ENCODE peak calls at places on chromosomes 4 and X, in eight cellular contexts. U is CD8-positive, alpha-beta memory T cell; Z is MM.1S; X is activated gamma-delta T cell treated with Interleukin-2 at 50 U/mL for 16 hours; R is activated CD4-positive, alpha-beta T cell treated with anti-CD3 and anti-CD28 coated beads for 24 hours; O is Calu3; T is sigmoid colon; S is NT2/D1. M is an unnamed sample.

GRCh38 chr4:39342731-39343130 is 23.4 kb downstream of the RFC1 start:
- DNase-seq in O (no peak), U (no peak), S (no peak), R (no peak), X (no peak), T (no peak), Z (no peak), M (no peak)

GRCh38 chr4:1571986-1572385 is 112.1 kb downstream of the FAM53A start:
- DNase-seq in X (no peak), R (no peak), O (no peak), S (peak; percentile 63), T (peak; percentile 35), Z (no peak), U (no peak), M (peak; percentile 17)

GRCh38 chr4:82594466-82594865 is 32.7 kb upstream of the TMEM150C start:
- DNase-seq in S (no peak), X (no peak), R (no peak), Z (no peak), O (no peak), T (no peak), U (no peak), M (no peak)

GRCh38 chrX:150907474-150907873 is 9.0 kb upstream of the CD99L2 start:
- DNase-seq in U (no peak), Z (no peak), S (no peak), R (no peak), X (no peak), O (no peak), T (no peak), M (peak; percentile 63)

GRCh38 chrX:84248226-84248625 is 60.2 kb upstream of the RPS6KA6 start:
- DNase-seq in T (no peak), U (no peak), O (no peak), R (no peak), Z (no peak), X (no peak), S (no peak), M (no peak)

GRCh38 chrX:150196300-150196699 is 166.8 kb upstream of the MAMLD1 start:
- DNase-seq in U (no peak), Z (no peak), T (no peak), R (no peak), S (peak; percentile 56), X (no peak), O (no peak), M (no peak)

GRCh38 chr4:141047228-141047884 is 85.9 kb downstream of the RNF150 start:
- DNase-seq in R (no peak), O (no peak), T (no peak), S (no peak), X (no peak), Z (no peak), U (no peak), M (no peak)

GRCh38 chr4:146981651-146982050 is 36.0 kb upstream of the TTC29 start:
- DNase-seq in X (no peak), O (no peak), U (no peak), S (no peak), R (no peak), Z (no peak), T (no peak), M (no peak)

GRCh38 chr4:33162122-33162521 is 2442.0 kb downstream of the PCDH7 start:
- DNase-seq in R (no peak), S (no peak), U (no peak), Z (no peak), T (no peak), O (no peak), X (no peak), M (no peak)

GRCh38 chr4:47209833-47210232 is 178.5 kb downstream of the GABRB1 start:
- DNase-seq in U (no peak), T (no peak), O (no peak), S (no peak), R (no peak), X (no peak), Z (no peak), M (no peak)

GRCh38 chrX:19902110-19902509 is 14.7 kb upstream of the SH3KBP1 start:
- DNase-seq in X (no peak), R (no peak), Z (no peak), T (no peak), O (no peak), S (no peak), U (no peak), M (peak; percentile 40)

GRCh38 chrX:150898343-150899190 is at the start of gene CD99L2:
- DNase-seq in X (peak; percentile 85), Z (peak; percentile 84), S (peak; percentile 56), O (peak; percentile 93), T (peak; percentile 92), U (peak; percentile 92), R (peak; percentile 81), M (peak; percentile 94)

GRCh38 chr4:155529761-155530160 is 136.9 kb upstream of the GUCY1A1 start:
- DNase-seq in U (no peak), O (no peak), X (no peak), R (no peak), Z (no peak), S (no peak), T (no peak), M (no peak)

GRCh38 chr4:15870079-15870478 is 68.5 kb downstream of the FGFBP1 start:
- DNase-seq in T (no peak), X (no peak), S (no peak), Z (no peak), R (no peak), U (no peak), O (no peak), M (no peak)

GRCh38 chr4:87151730-87152129 is 68.7 kb downstream of the KLHL8 start:
- DNase-seq in T (no peak), U (no peak), X (no peak), S (no peak), O (no peak), R (no peak), Z (no peak), M (no peak)

GRCh38 chrX:65644621-65645287 is 22.7 kb upstream of the MSN start:
- DNase-seq in Z (no peak), U (no peak), T (peak; percentile 94), R (no peak), S (no peak), X (no peak), O (peak; percentile 60), M (peak; percentile 90)

GRCh38 chr4:70992354-70992753 is 1.1 kb upstream of the DCK start:
- DNase-seq in X (no peak), S (no peak), T (no peak), Z (no peak), R (no peak), U (no peak), O (no peak), M (no peak)

GRCh38 chr4:107519057-107519456 is 201.0 kb downstream of the PAPSS1 start:
- DNase-seq in Z (peak; percentile 42), O (peak; percentile 27), R (no peak), S (no peak), U (no peak), T (no peak), X (no peak), M (no peak)

GRCh38 chrX:106927023-106927422 is 6.8 kb downstream of the CLDN2 start:
- DNase-seq in R (no peak), T (no peak), O (no peak), X (no peak), U (no peak), S (no peak), Z (no peak), M (no peak)

GRCh38 chr4:85005865-85006377 is 39.4 kb upstream of the WDFY3 start:
- DNase-seq in X (no peak), R (no peak), O (peak; percentile 1), Z (no peak), T (no peak), S (no peak), U (no peak), M (no peak)

GRCh38 chrX:123967497-123967896 is 6.0 kb downstream of the STAG2 start:
- DNase-seq in R (no peak), S (no peak), U (no peak), Z (no peak), T (no peak), X (no peak), O (no peak), M (no peak)

GRCh38 chr4:110970642-110971041 is 347.8 kb upstream of the PITX2 start:
- DNase-seq in U (no peak), X (no peak), T (no peak), S (peak; percentile 44), Z (peak; percentile 48), R (no peak), O (peak; percentile 72), M (no peak)

GRCh38 chr4:138500869-138501268 is 258.7 kb upstream of the SLC7A11 start:
- DNase-seq in S (no peak), R (no peak), O (no peak), X (no peak), Z (no peak), T (no peak), U (no peak), M (no peak)

GRCh38 chr4:79290376-79290775 is 35.5 kb downstream of the NAA11 start:
- DNase-seq in T (no peak), Z (no peak), S (no peak), U (no peak), R (no peak), O (no peak), X (no peak), M (no peak)